ENCODE peak calls at places on chromosome 14, in seven cellular contexts. H is stromal cell of bone marrow; T is T follicular helper cell; U is adipocyte; W is HCT116; K is stimulated activated CD4-positive, alpha-beta T cell treated with anti-CD3 and anti-CD28 coated beads, TNF-alpha, amount 100 ng/mL, for 24 hours; Y is COR-L47. R is an unnamed sample.

GRCh38 chr14:78933948-78934524 is 763.9 kb downstream of the NRXN3 start:
- DNase-seq in H (peak), T (no peak), K (no peak), U (peak), Y (peak), W (no peak), R (no peak)

GRCh38 chr14:34700622-34701130 is 13.7 kb downstream of the CFL2 start:
- DNase-seq in T (no peak), K (no peak), W (no peak), Y (no peak), U (no peak), H (no peak), R (no peak)

GRCh38 chr14:63878792-63879191 is 26.0 kb downstream of the SYNE2 start:
- DNase-seq in K (no peak), H (no peak), Y (no peak), U (no peak), T (no peak), W (no peak), R (no peak)

GRCh38 chr14:91873476-91874265 is 6.3 kb upstream of the TC2N start:
- DNase-seq in H (no peak), U (no peak), K (no peak), T (peak), Y (no peak), W (no peak), R (peak)

GRCh38 chr14:82153689-82154088 is 620.0 kb upstream of the SEL1L start:
- DNase-seq in U (no peak), K (no peak), Y (no peak), T (no peak), W (no peak), H (no peak), R (no peak)

GRCh38 chr14:103711516-103712431 is 3.5 kb downstream of the XRCC3 start:
- DNase-seq in K (no peak), U (no peak), Y (peak), W (no peak), T (no peak), H (no peak), R (no peak)

GRCh38 chr14:102575479-102576428 is 16.7 kb upstream of the RCOR1 start:
- DNase-seq in K (no peak), U (no peak), H (no peak), W (no peak), Y (no peak), T (no peak), R (no peak)

GRCh38 chr14:38056270-38056669 is 151.4 kb upstream of the SSTR1 start:
- DNase-seq in K (no peak), T (no peak), W (no peak), Y (no peak), U (no peak), H (no peak), R (no peak)

GRCh38 chr14:59342108-59342507 is 123.1 kb downstream of the GPR135 start:
- DNase-seq in U (no peak), Y (no peak), K (no peak), W (no peak), T (no peak), H (no peak), R (no peak)

GRCh38 chr14:88934231-88934898 is 109.9 kb downstream of the TTC8 start:
- DNase-seq in T (no peak), Y (no peak), K (no peak), U (peak), H (no peak), W (no peak), R (no peak)

GRCh38 chr14:79293482-79293881 is 917.8 kb downstream of the DIO2 start:
- DNase-seq in K (no peak), W (no peak), Y (peak), H (no peak), U (no peak), T (no peak), R (no peak)

GRCh38 chr14:54807881-54808280 is 94.7 kb downstream of the GCH1 start:
- DNase-seq in T (no peak), Y (no peak), W (no peak), K (no peak), H (no peak), U (no peak), R (no peak)

GRCh38 chr14:38079268-38079667 is 128.4 kb upstream of the SSTR1 start:
- DNase-seq in Y (no peak), H (no peak), T (no peak), W (no peak), U (peak), K (no peak), R (no peak)

GRCh38 chr14:105843444-105844046 is 317.2 kb downstream of the TMEM121 start:
- DNase-seq in H (no peak), K (no peak), U (no peak), Y (no peak), W (no peak), T (no peak), R (no peak)

R was measured in T-cell.